ENCODE peak calls at places on chromosomes 7 and 10, in seven cellular contexts. Q is stimulated activated CD4-positive, alpha-beta T cell treated with anti-CD3 and anti-CD28 coated beads, Interleukin-12 subunit alpha, Interleukin-12 subunit beta, amount 100 ng/mL, for 24 hours; E is caudate nucleus; A is ELR; C is NT2/D1; D is EL; M is NCI-H524. N is an unnamed sample.

GRCh38 chr10:125038637-125039036 is 96.7 kb downstream of the ZRANB1 start:
- DNase-seq in A (peak), Q (no peak), D (no peak), C (no peak), M (no peak), E (peak), N (no peak)

GRCh38 chr7:12670071-12670729 is 17.2 kb upstream of the ARL4A start:
- DNase-seq in A (no peak), Q (no peak), E (no peak), M (no peak), D (no peak), C (no peak), N (no peak)

GRCh38 chr7:158123753-158124152 is 463.9 kb downstream of the PTPRN2 start:
- DNase-seq in E (no peak), A (no peak), M (no peak), D (no peak), Q (no peak), C (no peak), N (no peak)

GRCh38 chr10:60427709-60428386 is 38.2 kb upstream of the ANK3 start:
- DNase-seq in Q (no peak), M (no peak), D (peak), A (peak), E (no peak), C (no peak), N (no peak)

GRCh38 chr7:6479067-6479466 is 31.3 kb upstream of the DAGLB start:
- DNase-seq in C (no peak), Q (no peak), M (no peak), A (no peak), E (no peak), D (no peak), N (no peak)

GRCh38 chr10:117339569-117339968 is 35.7 kb downstream of the PDZD8 start:
- DNase-seq in E (no peak), Q (no peak), C (no peak), M (no peak), A (no peak), D (no peak), N (no peak)

GRCh38 chr7:12162420-12163113 is 48.5 kb upstream of the TMEM106B start:
- DNase-seq in D (peak), M (no peak), E (no peak), A (peak), Q (no peak), C (no peak), N (no peak)

GRCh38 chr7:142557971-142558582 is 191.2 kb upstream of the PRSS1 start:
- DNase-seq in Q (peak), E (no peak), M (peak), A (peak), C (peak), D (peak), N (peak)

GRCh38 chr7:132317856-132318255 is 258.4 kb downstream of the PLXNA4 start:
- DNase-seq in Q (no peak), M (no peak), C (no peak), E (no peak), A (no peak), D (no peak), N (no peak)

GRCh38 chr10:12322583-12323131 is 26.7 kb upstream of the CAMK1D start:
- DNase-seq in D (no peak), C (no peak), A (no peak), M (no peak), E (peak), Q (no peak), N (no peak)

GRCh38 chr10:60099998-60100747 is 193.8 kb upstream of the CCDC6 start:
- DNase-seq in Q (no peak), M (peak), C (no peak), E (no peak), D (peak), A (peak), N (peak)

GRCh38 chr7:1263391-1263951 is 30.8 kb downstream of the UNCX start:
- DNase-seq in E (no peak), M (peak), A (no peak), Q (no peak), C (no peak), D (no peak), N (no peak)

GRCh38 chr10:80455461-80456345 is 1.6 kb downstream of the TSPAN14 start:
- DNase-seq in E (no peak), Q (no peak), C (no peak), M (no peak), A (peak), D (no peak), N (no peak)

GRCh38 chr7:1956611-1957470 is 275.9 kb downstream of the MAD1L1 start:
- DNase-seq in D (no peak), E (no peak), Q (no peak), A (no peak), M (no peak), C (no peak), N (no peak)

GRCh38 chr10:94963901-94964300 is 25.4 kb downstream of the CYP2C9 start:
- DNase-seq in Q (no peak), A (peak), M (peak), E (no peak), D (peak), C (peak), N (peak)

GRCh38 chr7:50415844-50416243 is 34.3 kb downstream of the FIGNL1 start:
- DNase-seq in A (no peak), C (no peak), M (no peak), Q (no peak), D (no peak), E (no peak), N (no peak)

GRCh38 chr10:33157108-33157507 is 177.4 kb downstream of the NRP1 start:
- DNase-seq in M (no peak), A (peak), D (peak), Q (no peak), C (no peak), E (no peak), N (no peak)

GRCh38 chr10:116521424-116522305 is 24.1 kb upstream of the PNLIP start:
- DNase-seq in C (peak), M (peak), E (peak), A (peak), D (peak), Q (peak), N (peak)

GRCh38 chr7:87604264-87604663 is 3.6 kb upstream of the ABCB1 start:
- DNase-seq in D (no peak), Q (no peak), C (no peak), E (no peak), A (no peak), M (no peak), N (no peak)

GRCh38 chr10:110504111-110504735 is 6.5 kb downstream of the DUSP5 start:
- DNase-seq in C (no peak), E (no peak), D (peak), A (peak), Q (peak), M (no peak), N (peak)

N was measured in GM20000.